ENCODE peak calls at places on chromosomes 12 and 14, in seven cellular contexts. P, F, H, L, Q, I and T are unnamed samples. For H3K4me1, the result is how much of the 10 kb centered on the place peaks cover.

GRCh38 chr12:89166525-89166934 is 185.8 kb downstream of the DUSP6 start:
- DNase-seq in L (no peak), F (no peak), I (no peak), Q (no peak), H (no peak), P (no peak), T (no peak)

GRCh38 chr12:93205361-93205760 is 172.4 kb upstream of the NUDT4 start:
- DNase-seq in L (no peak), H (no peak), I (no peak), P (no peak), F (no peak), Q (no peak), T (no peak)

GRCh38 chr14:64844272-64844671 is 35.4 kb downstream of the SPTB start:
- DNase-seq in Q (no peak), I (no peak), H (no peak), F (no peak), P (no peak), L (no peak), T (no peak)

GRCh38 chr14:55198749-55199148 is 7.4 kb upstream of the DLGAP5 start:
- DNase-seq in H (no peak), L (no peak), F (no peak), Q (no peak), I (no peak), P (no peak), T (no peak)

GRCh38 chr14:69896080-69896479 is 16.9 kb downstream of the SMOC1 start:
- DNase-seq in F (no peak), Q (no peak), L (no peak), I (no peak), H (no peak), P (no peak), T (no peak)

GRCh38 chr12:104586325-104587048 is 129.7 kb downstream of the CHST11 start:
- DNase-seq in H (no peak), I (no peak), Q (no peak), F (no peak), L (no peak), P (no peak), T (no peak)

GRCh38 chr14:66752109-66752508 is 244.2 kb downstream of the GPHN start:
- DNase-seq in F (no peak), I (no peak), P (no peak), L (no peak), Q (no peak), H (no peak), T (no peak)

GRCh38 chr14:23365353-23366162 is 586 bp upstream of the EFS start:
- DNase-seq in L (no peak), I (no peak), F (peak), P (no peak), Q (peak), H (peak), T (no peak)

GRCh38 chr14:67977468-67978034 is 158.0 kb downstream of the RAD51B start:
- DNase-seq in I (peak), Q (no peak), F (no peak), H (no peak), L (no peak), P (no peak), T (no peak)

GRCh38 chr12:109963743-109964429 is 32.3 kb downstream of the GIT2 start:
- DNase-seq in P (no peak), Q (peak), I (no peak), H (no peak), L (no peak), F (no peak), T (peak)

GRCh38 chr14:75044322-75044721 is 6.9 kb downstream of the MLH3 start:
- DNase-seq in L (no peak), Q (no peak), P (no peak), H (no peak), I (no peak), F (no peak), T (no peak)

GRCh38 chr12:91496337-91496736 is 313.7 kb upstream of the DCN start:
- DNase-seq in P (no peak), H (no peak), F (no peak), Q (no peak), I (no peak), L (no peak), T (no peak)

GRCh38 chr12:2170376-2170775 is 117.6 kb downstream of the CACNA1C start:
- DNase-seq in F (no peak), Q (no peak), I (no peak), P (no peak), H (no peak), L (no peak), T (no peak)

GRCh38 chr14:90900712-90901111 is 84.5 kb upstream of the TTC7B start:
- DNase-seq in P (no peak), Q (no peak), F (no peak), H (no peak), I (no peak), L (no peak), T (no peak)

GRCh38 chr12:49043856-49044258 is 16.7 kb downstream of the KMT2D start:
- DNase-seq in F (peak), Q (peak), P (peak), I (no peak), H (peak), L (peak), T (peak)

GRCh38 chr14:92702441-92702918 is 45.9 kb downstream of the LGMN start:
- DNase-seq in L (no peak), I (no peak), F (no peak), Q (no peak), H (no peak), P (no peak), T (no peak)

GRCh38 chr14:68254669-68255527 is 435.3 kb downstream of the RAD51B start:
- DNase-seq in Q (no peak), L (no peak), I (no peak), F (no peak), H (no peak), P (no peak), T (no peak)

GRCh38 chr12:119780786-119781434 is 96.2 kb downstream of the CIT start:
- DNase-seq in I (peak), P (peak), F (no peak), Q (no peak), L (no peak), H (peak), T (peak)

GRCh38 chr14:90678420-90678819 is 137.8 kb downstream of the TTC7B start:
- DNase-seq in H (no peak), I (no peak), Q (no peak), L (no peak), P (no peak), F (no peak), T (no peak)

GRCh38 chr12:71160585-71160984 is 2.8 kb upstream of the TSPAN8 start:
- DNase-seq in F (no peak), H (no peak), P (no peak), I (no peak), L (no peak), Q (no peak), T (no peak)

GRCh38 chr14:61561657-61562276 is 133.5 kb upstream of the HIF1A start:
- DNase-seq in Q (peak), I (peak), L (no peak), P (peak), H (peak), F (peak), T (peak)

GRCh38 chr14:33618361-33619095 is 332.3 kb downstream of the EGLN3 start:
- DNase-seq in I (no peak), P (no peak), F (no peak), L (no peak), Q (no peak), H (no peak), T (no peak)

GRCh38 chr14:55133416-55133815 is 4.4 kb downstream of the LGALS3 start:
- DNase-seq in Q (no peak), F (no peak), L (no peak), H (no peak), P (no peak), I (peak), T (no peak)

GRCh38 chr14:104384776-104385071 is 194.8 kb upstream of the C14orf180 start:
- DNase-seq in L (peak), Q (peak), I (no peak), F (no peak), P (no peak), H (no peak), T (no peak)

GRCh38 chr14:53338192-53338591 is 185.1 kb upstream of the DDHD1 start:
- DNase-seq in I (no peak), Q (no peak), P (no peak), H (no peak), F (no peak), L (no peak), T (no peak)

GRCh38 chr14:28609228-28609828 is 157.3 kb upstream of the FOXG1 start:
- DNase-seq in I (peak), P (no peak), Q (no peak), F (peak), H (peak), L (no peak), T (peak)

GRCh38 chr12:52728374-52728773 is 25.1 kb upstream of the KRT77 start:
- DNase-seq in P (no peak), H (no peak), I (no peak), L (no peak), F (no peak), Q (no peak), T (no peak)

GRCh38 chr14:85131523-85131922 is 398.4 kb upstream of the FLRT2 start:
- DNase-seq in Q (no peak), F (no peak), L (no peak), I (no peak), H (peak), P (no peak), T (no peak)

GRCh38 chr14:106185837-106186233 is 659.5 kb downstream of the TMEM121 start:
- DNase-seq in L (no peak), H (peak), F (no peak), Q (no peak), P (no peak), I (no peak), T (peak)
- H3K4me3 ChIP-seq in L (no peak), H (no peak), F (no peak), Q (no peak), P (no peak), I (no peak), T (no peak)

GRCh38 chr12:95741635-95742034 is 48.9 kb downstream of the NTN4 start:
- DNase-seq in L (no peak), Q (no peak), H (no peak), P (no peak), I (no peak), F (no peak), T (no peak)

GRCh38 chr12:95739561-95740313 is 50.8 kb downstream of the NTN4 start:
- DNase-seq in P (no peak), I (no peak), Q (peak), H (no peak), F (peak), L (no peak), T (no peak)

GRCh38 chr12:95736631-95737030 is 53.9 kb downstream of the NTN4 start:
- DNase-seq in P (no peak), Q (peak), H (no peak), I (no peak), F (peak), L (no peak), T (no peak)

GRCh38 chr12:95740751-95741150 is 49.8 kb downstream of the NTN4 start:
- DNase-seq in P (no peak), L (no peak), Q (no peak), F (no peak), H (no peak), I (no peak), T (no peak)

GRCh38 chr12:95738024-95738611 is 52.4 kb downstream of the NTN4 start:
- DNase-seq in L (no peak), Q (no peak), P (no peak), I (no peak), H (peak), F (no peak), T (peak)
- H3K4me1 ChIP-seq in L (under half), Q (under half), P (under half), I (under half), H (under half), F (under half), T (under half)

GRCh38 chr14:101476258-101476930 is 84.9 kb upstream of the DIO3 start:
- DNase-seq in Q (no peak), F (no peak), I (no peak), L (peak), P (no peak), H (peak), T (peak)
- H3K4me3 ChIP-seq in Q (no peak), F (no peak), I (peak), L (no peak), P (no peak), H (no peak), T (no peak)

GRCh38 chr14:103105580-103106168 is 11.1 kb downstream of the EXOC3L4 start:
- DNase-seq in H (no peak), I (no peak), F (peak), Q (no peak), P (no peak), L (no peak), T (peak)

GRCh38 chr14:103108749-103109207 is 14.3 kb downstream of the EXOC3L4 start:
- DNase-seq in L (no peak), I (no peak), Q (no peak), H (no peak), F (no peak), P (no peak), T (no peak)

GRCh38 chr14:103109789-103110415 is 13.4 kb upstream of the TNFAIP2 start:
- DNase-seq in F (peak), P (no peak), I (peak), H (no peak), L (no peak), Q (peak), T (no peak)

GRCh38 chr14:103107455-103107854 is 12.9 kb downstream of the EXOC3L4 start:
- DNase-seq in Q (no peak), L (no peak), P (no peak), F (no peak), H (no peak), I (no peak), T (no peak)

DNA sequence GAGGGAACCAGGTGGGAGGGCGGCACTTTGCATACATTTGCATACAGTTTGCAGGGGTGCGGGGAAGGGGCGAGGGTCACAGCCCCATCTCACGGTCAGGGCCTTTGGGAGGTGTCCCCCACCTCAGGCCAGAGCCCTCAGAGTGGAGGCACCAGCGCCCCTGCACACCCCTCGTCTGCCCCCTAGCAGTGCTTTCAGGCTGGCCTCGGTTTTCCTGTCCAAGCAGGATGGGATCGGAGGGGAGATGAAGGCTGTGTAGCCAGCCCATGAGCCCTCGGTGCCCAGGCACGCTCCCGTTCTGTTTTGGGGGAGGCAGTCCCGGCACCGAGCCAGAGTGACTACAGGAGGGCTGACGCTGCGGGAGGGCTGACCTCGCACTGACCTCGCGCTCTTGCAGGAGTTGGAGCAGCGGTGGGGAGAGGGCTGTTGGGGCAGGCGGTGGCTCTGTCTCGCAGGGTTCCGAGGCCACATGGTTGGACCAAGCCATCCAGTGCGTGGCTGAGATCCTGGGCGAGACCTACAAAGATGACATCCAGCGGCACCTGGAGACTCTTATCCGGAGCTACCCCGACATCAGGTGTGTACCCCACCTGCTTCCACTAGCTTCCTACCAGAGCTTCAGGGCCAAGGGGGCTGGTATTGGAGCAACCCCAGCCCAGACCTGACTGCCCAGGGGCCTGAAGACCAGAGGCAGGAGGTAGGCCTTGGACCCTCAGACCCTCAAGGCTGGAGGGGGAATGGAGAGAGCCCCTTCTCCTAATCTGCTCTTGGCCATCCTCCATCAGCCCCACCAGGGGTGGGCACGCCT is 13.6 kb downstream of the EXOC3L4 start:
- DNase-seq in L (no peak), P (no peak), F (no peak), H (no peak), I (no peak), Q (no peak), T (no peak)
- H3K4me1 ChIP-seq in L (half or more), P (under half), F (under half), H (half or more), I (half or more), Q (under half), T (under half)

GRCh38 chr12:16036073-16036472 is 124.9 kb downstream of the DERA start:
- DNase-seq in H (no peak), P (no peak), I (no peak), Q (no peak), F (no peak), L (no peak), T (no peak)

GRCh38 chr12:16027012-16027411 is 115.9 kb downstream of the DERA start:
- DNase-seq in H (no peak), F (no peak), L (no peak), I (no peak), P (no peak), Q (no peak), T (no peak)

GRCh38 chr12:16034136-16034817 is 123.1 kb downstream of the DERA start:
- DNase-seq in Q (no peak), L (no peak), I (no peak), H (no peak), P (no peak), F (no peak), T (no peak)

GRCh38 chr12:16030729-16031128 is 119.6 kb downstream of the DERA start:
- DNase-seq in H (no peak), Q (no peak), L (no peak), P (no peak), I (no peak), F (no peak), T (no peak)
- H3K4me3 ChIP-seq in H (no peak), Q (no peak), L (no peak), P (no peak), I (no peak), F (no peak), T (no peak)

GRCh38 chr12:3293446-3294161 is 197.4 kb upstream of the PRMT8 start:
- DNase-seq in F (no peak), P (no peak), I (no peak), H (no peak), L (no peak), Q (peak), T (no peak)

GRCh38 chr12:3295225-3295624 is 195.8 kb upstream of the PRMT8 start:
- DNase-seq in F (no peak), Q (no peak), I (no peak), L (no peak), H (no peak), P (no peak), T (no peak)

GRCh38 chr12:3296409-3296701 is 194.6 kb upstream of the PRMT8 start:
- DNase-seq in I (no peak), F (no peak), H (no peak), P (no peak), L (no peak), Q (no peak), T (no peak)

GRCh38 chr12:3294481-3294911 is 196.5 kb upstream of the PRMT8 start:
- DNase-seq in P (no peak), Q (no peak), F (peak), L (no peak), H (no peak), I (no peak), T (no peak)

DNA sequence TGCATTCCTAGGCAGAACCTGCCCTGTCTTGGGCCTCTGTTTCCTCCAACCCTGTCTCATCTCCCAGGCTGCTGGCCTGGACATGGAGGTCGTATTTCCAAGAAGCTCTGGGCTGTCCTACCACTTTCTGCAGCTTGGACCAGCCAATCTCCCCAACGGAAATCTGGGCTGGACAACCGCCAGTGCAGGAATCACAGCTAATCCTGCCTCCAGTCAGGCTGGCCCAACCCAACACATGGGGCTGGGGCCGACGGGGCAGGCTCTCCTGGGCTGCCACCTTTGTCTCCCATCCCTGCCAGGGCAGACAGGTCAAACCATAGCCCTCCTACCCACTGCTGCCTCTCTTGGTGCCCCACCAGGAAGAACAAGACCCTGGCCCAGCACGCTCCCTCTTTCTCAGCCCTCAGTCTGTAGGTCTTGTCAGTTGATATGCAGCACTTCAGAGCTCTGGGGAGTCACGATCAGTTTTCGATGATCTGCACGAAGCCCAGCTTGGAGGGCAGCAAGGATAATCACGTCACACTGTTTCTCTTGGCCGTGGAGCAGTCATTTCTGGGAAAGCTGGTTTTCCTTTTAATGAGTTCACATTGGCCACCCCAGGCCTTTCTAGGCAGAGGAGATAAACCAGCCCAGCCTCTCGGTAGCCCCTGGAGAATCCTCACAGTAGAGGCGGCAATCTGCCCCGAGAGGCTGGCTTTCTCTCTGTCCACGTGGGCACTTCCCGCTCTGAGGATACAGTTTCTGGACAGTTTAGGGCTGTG is 195.2 kb upstream of the PRMT8 start:
- DNase-seq in F (peak), L (no peak), Q (peak), H (peak), I (no peak), P (peak), T (no peak)
- H3K4me1 ChIP-seq in F (under half), L (under half), Q (under half), H (under half), I (under half), P (under half), T (under half)

GRCh38 chr12:44154128-44154527 is 318.2 kb downstream of the TMEM117 start:
- DNase-seq in P (no peak), I (no peak), F (no peak), H (no peak), L (no peak), Q (no peak), T (no peak)
- H3K4me3 ChIP-seq in P (no peak), I (no peak), F (peak), H (no peak), L (no peak), Q (no peak), T (no peak)

DNA sequence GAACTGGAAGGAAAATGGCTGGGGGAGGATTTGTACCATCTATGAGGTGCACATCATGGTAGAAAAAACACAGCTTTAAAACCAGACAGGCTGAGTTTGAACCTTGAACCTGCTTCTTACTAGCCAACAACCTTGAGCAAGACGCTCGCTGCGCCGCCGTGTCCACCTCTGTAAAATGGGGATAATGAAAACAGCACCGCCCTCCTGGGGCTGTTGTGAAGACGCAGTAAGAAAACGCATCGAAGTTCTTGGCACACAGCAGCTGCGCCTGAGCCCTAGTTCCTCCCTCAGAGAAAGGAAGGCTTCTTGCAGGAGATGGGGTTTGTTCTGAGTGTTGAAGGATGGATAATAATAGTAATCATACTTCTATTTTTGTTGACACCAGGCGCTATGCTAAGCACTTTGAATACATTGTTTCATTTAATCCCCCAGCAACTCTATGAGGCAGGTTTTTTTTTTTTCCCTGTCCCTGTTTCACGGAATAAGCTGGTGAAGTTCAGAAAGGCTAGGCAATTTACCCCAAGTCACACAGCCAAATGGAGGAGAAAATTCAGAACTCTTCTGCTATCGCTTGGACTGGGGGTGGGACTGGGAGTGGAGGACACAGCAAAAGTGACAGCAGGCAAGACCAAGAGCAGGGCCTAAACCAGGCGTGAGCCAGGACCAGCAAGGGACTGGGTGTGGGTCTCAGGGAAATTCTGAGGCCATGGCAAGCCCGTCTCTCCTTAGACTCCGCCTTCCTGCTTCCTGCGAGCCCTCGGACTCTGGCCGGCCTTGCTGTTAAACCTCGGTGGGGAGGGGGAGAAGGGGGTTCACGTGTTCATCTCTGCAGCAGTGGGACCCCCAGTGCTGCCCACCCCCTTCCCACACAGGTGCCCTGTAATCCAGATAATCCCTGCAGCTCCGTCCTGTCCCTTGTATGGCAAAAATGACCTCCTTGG is 97.5 kb downstream of the LRRC74A start:
- DNase-seq in L (no peak), H (no peak), I (no peak), Q (no peak), F (no peak), P (no peak), T (no peak)
- H3K4me1 ChIP-seq in L (half or more), H (under half), I (under half), Q (under half), F (under half), P (under half), T (under half)